ENCODE peak calls at places on chromosome 22, in four cellular contexts. One of them, this sample, is unnamed.

GRCh38 chr22:46112405-46112804 is 37.9 kb upstream of the PPARA start:
- DNase-seq in SK-N-SH: no peak
- DNase-seq in HepG2: no peak
- DNase-seq in K562: no peak
- DNase-seq in this sample: no peak

GRCh38 chr22:40665312-40665711 is 14.0 kb upstream of the MCHR1 start:
- DNase-seq in SK-N-SH: no peak
- DNase-seq in K562: no peak
- DNase-seq in HepG2: no peak
- DNase-seq in this sample: no peak

GRCh38 chr22:35219012-35219411 is 38.3 kb upstream of the HMGXB4 start:
- DNase-seq in SK-N-SH: no peak
- DNase-seq in HepG2: no peak
- DNase-seq in K562: peak
- DNase-seq in this sample: peak

GRCh38 chr22:26975381-26975780 is 318.0 kb downstream of the MIAT start:
- DNase-seq in HepG2: no peak
- DNase-seq in K562: no peak
- DNase-seq in SK-N-SH: no peak
- DNase-seq in this sample: no peak

GRCh38 chr22:32745996-32746322 is 55.5 kb upstream of the TIMP3 start:
- DNase-seq in K562: no peak
- DNase-seq in HepG2: no peak
- DNase-seq in SK-N-SH: no peak
- DNase-seq in this sample: no peak

GRCh38 chr22:22883090-22883727 is 4.4 kb upstream of the IGLL5 start:
- DNase-seq in SK-N-SH: no peak
- DNase-seq in K562: peak
- DNase-seq in HepG2: no peak
- DNase-seq in this sample: no peak

GRCh38 chr22:34669001-34669400 is 397.0 kb upstream of the ISX start:
- DNase-seq in HepG2: no peak
- DNase-seq in K562: no peak
- DNase-seq in SK-N-SH: no peak
- DNase-seq in this sample: no peak

GRCh38 chr22:38730411-38730871 is 24.7 kb downstream of the GTPBP1 start:
- DNase-seq in HepG2: no peak
- DNase-seq in SK-N-SH: no peak
- DNase-seq in K562: no peak
- DNase-seq in this sample: no peak

GRCh38 chr22:36951746-36952145 is 38.3 kb downstream of the CSF2RB start:
- DNase-seq in HepG2: no peak
- DNase-seq in K562: no peak
- DNase-seq in SK-N-SH: no peak
- DNase-seq in this sample: no peak

GRCh38 chr22:28917747-28918543 is 34.6 kb downstream of the ZNRF3 start:
- DNase-seq in K562: no peak
- DNase-seq in SK-N-SH: peak
- DNase-seq in HepG2: peak
- DNase-seq in this sample: peak

GRCh38 chr22:29166180-29166579 is 39.5 kb upstream of the EMID1 start:
- DNase-seq in HepG2: no peak
- DNase-seq in K562: no peak
- DNase-seq in SK-N-SH: no peak
- DNase-seq in this sample: no peak

GRCh38 chr22:40560551-40560950 is 76.0 kb downstream of the MRTFA start:
- DNase-seq in HepG2: no peak
- DNase-seq in K562: peak
- DNase-seq in SK-N-SH: no peak
- DNase-seq in this sample: no peak

GRCh38 chr22:36465232-36466021 is 16.0 kb downstream of the TXN2 start:
- DNase-seq in K562: no peak
- DNase-seq in HepG2: peak
- DNase-seq in SK-N-SH: no peak
- DNase-seq in this sample: peak

GRCh38 chr22:43128928-43129424 is 14.2 kb downstream of the MCAT start:
- DNase-seq in K562: peak
- DNase-seq in HepG2: no peak
- DNase-seq in SK-N-SH: no peak
- DNase-seq in this sample: no peak

GRCh38 chr22:43129426-43130425 is 13.5 kb downstream of the MCAT start:
- DNase-seq in SK-N-SH: no peak
- DNase-seq in HepG2: no peak
- DNase-seq in K562: no peak
- DNase-seq in this sample: no peak

GRCh38 chr22:43126506-43127165 is 16.1 kb downstream of the BIK start:
- DNase-seq in HepG2: peak
- DNase-seq in K562: peak
- DNase-seq in SK-N-SH: peak
- DNase-seq in this sample: peak

GRCh38 chr22:43128116-43128515 is 15.1 kb downstream of the MCAT start:
- DNase-seq in SK-N-SH: no peak
- DNase-seq in K562: no peak
- DNase-seq in HepG2: no peak
- DNase-seq in this sample: no peak

GRCh38 chr22:43127166-43127908 is 15.9 kb downstream of the MCAT start:
- DNase-seq in HepG2: no peak
- DNase-seq in K562: peak
- DNase-seq in SK-N-SH: no peak
- DNase-seq in this sample: peak
- TF ChIP-seq ELF1 in HepG2: no peak
- TF ChIP-seq ELF1 in K562: no peak
- TF ChIP-seq ELF1 in SK-N-SH: no peak
- TF ChIP-seq ELF1 in this sample: no peak

DNA sequence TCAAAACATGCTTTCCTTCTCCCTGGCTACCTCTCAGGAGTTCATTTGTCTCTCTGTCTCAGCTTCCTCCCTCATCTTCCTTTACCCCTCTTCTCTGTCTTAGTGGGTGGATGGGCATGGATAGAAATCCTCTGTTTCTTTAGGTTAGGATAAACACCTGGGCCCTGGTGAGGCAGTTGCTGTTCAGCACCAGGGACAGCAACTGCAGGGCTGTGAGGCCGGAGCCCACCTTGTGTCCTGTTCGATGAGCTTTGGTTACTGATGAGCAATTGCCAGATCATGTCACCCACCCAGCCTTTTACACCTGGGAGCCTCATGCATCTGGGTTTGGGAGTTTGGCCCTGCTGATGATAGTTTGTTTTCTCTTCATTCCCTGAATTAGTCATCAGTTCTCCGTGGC is 6.1 kb upstream of the CRYBB3 start:
- DNase-seq in K562: peak
- DNase-seq in HepG2: no peak
- DNase-seq in SK-N-SH: no peak
- DNase-seq in this sample: no peak
- TF ChIP-seq REST in K562: peak
- TF ChIP-seq REST in HepG2: peak
- TF ChIP-seq REST in SK-N-SH: peak
- TF ChIP-seq REST in this sample: peak

DNA sequence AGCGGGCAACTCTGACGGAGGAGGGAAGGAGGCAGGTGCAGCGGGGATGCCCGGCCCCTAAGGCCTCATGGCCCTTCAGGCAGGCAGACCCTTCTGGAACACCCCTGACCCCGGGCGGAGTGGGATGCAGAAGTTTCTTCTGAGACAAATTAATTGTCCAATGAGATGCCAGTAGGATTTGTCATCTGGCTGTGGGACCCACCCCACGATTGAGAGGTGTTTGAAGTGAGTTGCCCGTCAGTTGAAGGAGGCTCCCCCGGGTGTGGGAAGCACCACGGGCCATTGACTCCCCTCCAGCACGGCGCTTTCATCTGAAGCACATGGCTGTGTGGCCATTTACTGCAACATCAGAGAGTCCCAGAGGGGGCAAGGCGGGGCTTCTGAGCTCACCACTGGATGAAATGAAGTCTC is 527.8 kb downstream of the BRD1 start:
- DNase-seq in SK-N-SH: no peak
- DNase-seq in K562: no peak
- DNase-seq in HepG2: no peak
- DNase-seq in this sample: no peak
- TF ChIP-seq SIN3A in SK-N-SH: no peak
- TF ChIP-seq SIN3A in K562: no peak
- TF ChIP-seq SIN3A in HepG2: no peak
- TF ChIP-seq SIN3A in this sample: no peak

DNA sequence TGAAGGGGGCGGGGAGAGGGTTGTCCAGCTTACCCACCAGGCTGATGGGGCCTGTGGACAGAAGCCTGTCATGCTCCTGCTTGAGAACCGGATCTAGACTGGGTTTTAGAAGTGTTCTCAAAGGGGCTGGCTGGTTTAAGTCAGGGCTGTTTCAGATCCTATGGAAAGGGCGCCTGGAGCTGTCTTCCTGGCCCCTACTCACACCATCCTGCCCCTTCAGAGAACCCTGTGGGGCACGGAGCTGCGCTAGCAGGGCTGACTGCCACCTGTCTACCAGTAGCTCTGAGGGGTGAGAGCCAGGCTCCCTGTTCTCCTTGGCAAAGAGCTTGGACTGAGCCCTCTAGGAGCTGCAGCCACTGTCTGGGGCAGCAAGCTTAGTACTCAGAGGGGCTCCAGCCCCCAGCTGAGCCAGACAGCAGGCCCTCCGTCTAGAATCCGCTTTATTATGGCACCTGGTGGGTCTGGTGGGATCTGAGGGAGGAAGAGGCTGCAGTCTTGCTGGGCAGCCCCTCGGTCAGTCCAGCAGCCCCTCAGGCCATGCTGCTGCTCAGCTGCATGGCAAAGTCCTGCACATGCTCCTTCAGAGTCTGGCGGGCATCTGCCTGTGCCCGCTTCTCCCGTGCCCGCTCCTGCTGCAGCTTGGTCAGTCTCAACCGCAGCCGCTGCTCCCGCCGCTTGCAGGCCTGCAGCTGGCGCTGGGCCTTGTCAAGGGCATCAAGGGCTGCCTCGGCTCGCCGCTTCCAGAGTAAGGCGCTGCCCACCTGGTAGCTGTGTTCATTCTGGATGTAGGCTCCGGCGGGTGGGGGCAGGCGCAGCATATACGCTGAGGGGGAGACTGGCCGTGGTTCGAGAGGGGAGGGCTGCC is 2.3 kb downstream of the THAP7 start:
- DNase-seq in HepG2: no peak
- DNase-seq in SK-N-SH: no peak
- DNase-seq in K562: no peak
- DNase-seq in this sample: no peak
- TF ChIP-seq ELF1 in HepG2: no peak
- TF ChIP-seq ELF1 in SK-N-SH: no peak
- TF ChIP-seq ELF1 in K562: no peak
- TF ChIP-seq ELF1 in this sample: no peak

This sample was measured in HCT116.